ENCODE peak calls at places on chromosomes 16 and 17, in ten cellular contexts. K is left cardiac atrium; Z is activated T-cell treated with anti-CD3 and anti-CD28 coated beads, Interleukin-2, amount 50 U/mL, for 4 hours; L is pancreas; I is naive thymus-derived CD8-positive, alpha-beta T cell; B is aorta; Q is Right ventricle myocardium inferior; E is activated CD8-positive, alpha-beta T cell treated with anti-CD3 and anti-CD28 coated beads, Interleukin-2, amount 10 ng/mL, durations not matched to agents 7 days and 5 days; Y is GM12878; U is T-helper 17 cell. H is an unnamed sample.

GRCh38 chr17:57643062-57643461 is 102.0 kb downstream of the CCDC182 start:
- ATAC-seq in K (no peak), Z (no peak), L (no peak), I (no peak), B (no peak), Q (no peak), E (no peak), Y (no peak), U (no peak), H (no peak)

GRCh38 chr16:9260665-9261064 is 169.2 kb downstream of the HAPSTR1 start:
- ATAC-seq in K (no peak), Z (no peak), L (peak), I (no peak), B (no peak), Q (no peak), E (no peak), Y (no peak), U (no peak), H (no peak)

GRCh38 chr16:23557779-23558330 is 328 bp downstream of the UBFD1 start:
- ATAC-seq in K (peak), Z (peak), L (no peak), I (peak), B (no peak), Q (peak), E (no peak), Y (peak), U (peak), H (no peak)

GRCh38 chr16:50441758-50442157 is 73.0 kb upstream of the BRD7 start:
- ATAC-seq in K (no peak), Z (no peak), L (no peak), I (no peak), B (no peak), Q (no peak), E (no peak), Y (no peak), U (no peak), H (no peak)

GRCh38 chr17:18235743-18236256 is 10.4 kb downstream of the LLGL1 start:
- ATAC-seq in K (peak), Z (peak), L (no peak), I (no peak), B (peak), Q (no peak), E (no peak), Y (no peak), U (no peak), H (peak)

GRCh38 chr17:70336411-70336810 is 167.1 kb downstream of the KCNJ2 start:
- ATAC-seq in K (no peak), Z (no peak), L (no peak), I (no peak), B (no peak), Q (no peak), E (no peak), Y (no peak), U (no peak), H (no peak)

GRCh38 chr16:11534262-11534661 is 52.5 kb downstream of the LITAF start:
- ATAC-seq in K (no peak), Z (no peak), L (no peak), I (no peak), B (no peak), Q (no peak), E (no peak), Y (no peak), U (no peak), H (no peak)

GRCh38 chr17:34609210-34609609 is 29.8 kb downstream of the TMEM132E start:
- ATAC-seq in K (no peak), Z (no peak), L (no peak), I (no peak), B (no peak), Q (no peak), E (no peak), Y (no peak), U (no peak), H (no peak)

GRCh38 chr17:50288306-50288705 is 14.0 kb downstream of the TMEM92 start:
- ATAC-seq in K (no peak), Z (no peak), L (no peak), I (no peak), B (no peak), Q (no peak), E (no peak), Y (no peak), U (no peak), H (no peak)

GRCh38 chr16:10619271-10619849 is 39.0 kb upstream of the EMP2 start:
- ATAC-seq in K (peak), Z (no peak), L (peak), I (no peak), B (peak), Q (peak), E (no peak), Y (peak), U (no peak), H (peak)

GRCh38 chr16:84786605-84787302 is 33.0 kb upstream of the CRISPLD2 start:
- ATAC-seq in K (peak), Z (no peak), L (peak), I (no peak), B (no peak), Q (peak), E (no peak), Y (no peak), U (no peak), H (no peak)

GRCh38 chr17:5825717-5826330 is 241.5 kb upstream of the NLRP1 start:
- ATAC-seq in K (no peak), Z (no peak), L (no peak), I (no peak), B (no peak), Q (no peak), E (no peak), Y (no peak), U (no peak), H (no peak)

GRCh38 chr17:63549289-63549945 is 860 bp upstream of the DCAF7 start:
- ATAC-seq in K (peak), Z (peak), L (peak), I (no peak), B (peak), Q (no peak), E (peak), Y (peak), U (no peak), H (peak)

GRCh38 chr16:83768976-83769375 is 38.8 kb upstream of the HSBP1 start:
- ATAC-seq in K (peak), Z (no peak), L (peak), I (no peak), B (no peak), Q (peak), E (no peak), Y (no peak), U (no peak), H (no peak)

GRCh38 chr17:45241315-45242011 is 19.8 kb downstream of the FMNL1 start:
- ATAC-seq in K (peak), Z (no peak), L (peak), I (no peak), B (no peak), Q (no peak), E (no peak), Y (no peak), U (no peak), H (peak)

GRCh38 chr17:31562447-31562846 is 171.0 kb downstream of the RAB11FIP4 start:
- ATAC-seq in K (no peak), Z (no peak), L (peak), I (no peak), B (no peak), Q (no peak), E (no peak), Y (no peak), U (no peak), H (no peak)

GRCh38 chr17:12964840-12965239 is 53.0 kb downstream of the ELAC2 start:
- ATAC-seq in K (no peak), Z (no peak), L (no peak), I (no peak), B (no peak), Q (no peak), E (no peak), Y (no peak), U (no peak), H (no peak)

GRCh38 chr17:30886187-30886586 is 19.9 kb downstream of the TEFM start:
- ATAC-seq in K (no peak), Z (no peak), L (no peak), I (no peak), B (no peak), Q (no peak), E (no peak), Y (no peak), U (no peak), H (no peak)

GRCh38 chr16:62829084-62829483 is 792.8 kb upstream of the CDH8 start:
- ATAC-seq in K (no peak), Z (no peak), L (no peak), I (no peak), B (no peak), Q (no peak), E (no peak), Y (no peak), U (no peak), H (no peak)

GRCh38 chr17:58324409-58325288 is 3.9 kb downstream of the TSPOAP1 start:
- ATAC-seq in K (peak), Z (no peak), L (peak), I (no peak), B (peak), Q (peak), E (no peak), Y (peak), U (no peak), H (no peak)

GRCh38 chr17:72193395-72194106 is 72.7 kb downstream of the SOX9 start:
- ATAC-seq in K (peak), Z (no peak), L (no peak), I (no peak), B (peak), Q (peak), E (no peak), Y (no peak), U (no peak), H (no peak)

GRCh38 chr16:57675752-57676623 is 7.9 kb downstream of the ADGRG3 start:
- ATAC-seq in K (peak), Z (no peak), L (no peak), I (no peak), B (no peak), Q (no peak), E (no peak), Y (no peak), U (no peak), H (no peak)

GRCh38 chr16:11412175-11412904 is 67.1 kb downstream of the RMI2 start:
- ATAC-seq in K (no peak), Z (no peak), L (no peak), I (no peak), B (no peak), Q (no peak), E (no peak), Y (peak), U (no peak), H (no peak)

GRCh38 chr17:3738562-3739295 is 15.0 kb downstream of the HASPIN start:
- ATAC-seq in K (peak), Z (peak), L (peak), I (peak), B (no peak), Q (peak), E (peak), Y (peak), U (peak), H (peak)

GRCh38 chr16:49811630-49812334 is 44.1 kb downstream of the ZNF423 start:
- ATAC-seq in K (peak), Z (no peak), L (peak), I (no peak), B (peak), Q (peak), E (no peak), Y (no peak), U (no peak), H (no peak)

GRCh38 chr16:90019201-90019542 is at the start of gene DBNDD1:
- ATAC-seq in K (no peak), Z (no peak), L (no peak), I (no peak), B (no peak), Q (no peak), E (peak), Y (no peak), U (no peak), H (no peak)

GRCh38 chr17:19768046-19768782 is 20.1 kb upstream of the ALDH3A1 start:
- ATAC-seq in K (no peak), Z (no peak), L (no peak), I (no peak), B (no peak), Q (no peak), E (no peak), Y (peak), U (no peak), H (peak)

GRCh38 chr16:83162791-83163190 is 536.0 kb downstream of the CDH13 start:
- ATAC-seq in K (no peak), Z (no peak), L (no peak), I (no peak), B (no peak), Q (no peak), E (no peak), Y (no peak), U (no peak), H (no peak)

GRCh38 chr17:1518410-1518809 is 2.0 kb upstream of the INPP5K start:
- ATAC-seq in K (no peak), Z (no peak), L (no peak), I (no peak), B (no peak), Q (no peak), E (no peak), Y (no peak), U (no peak), H (no peak)

GRCh38 chr17:66564992-66565465 is 262.6 kb downstream of the PRKCA start:
- ATAC-seq in K (no peak), Z (no peak), L (no peak), I (no peak), B (no peak), Q (no peak), E (no peak), Y (no peak), U (no peak), H (no peak)

GRCh38 chr17:70517808-70518207 is 348.5 kb downstream of the KCNJ2 start:
- ATAC-seq in K (no peak), Z (no peak), L (no peak), I (no peak), B (no peak), Q (no peak), E (no peak), Y (no peak), U (no peak), H (no peak)

GRCh38 chr16:51402239-51402638 is 251.2 kb upstream of the SALL1 start:
- ATAC-seq in K (no peak), Z (no peak), L (peak), I (no peak), B (no peak), Q (no peak), E (no peak), Y (no peak), U (no peak), H (no peak)

GRCh38 chr16:83031524-83031923 is 404.8 kb downstream of the CDH13 start:
- ATAC-seq in K (no peak), Z (no peak), L (no peak), I (no peak), B (no peak), Q (no peak), E (no peak), Y (no peak), U (no peak), H (peak)

GRCh38 chr16:89099905-89100304 is 6.3 kb downstream of the ACSF3 start:
- ATAC-seq in K (no peak), Z (no peak), L (no peak), I (no peak), B (no peak), Q (no peak), E (no peak), Y (no peak), U (no peak), H (no peak)

H was measured in stimulated activated memory B cell treated with anti-CD40 and anti-IgM and Interleukin-4, amounts not matched to agents 10 μg/mL and 1 μg/mL and 100 μg/mL, for 72 hours.